ENCODE peak calls at places on chromosomes 3 and 15, in six cellular contexts. One of them, this sample, is unnamed.

GRCh38 chr3:113754486-113755159 is 7.8 kb downstream of the ATP6V1A start:
- DNase-seq in endothelial cell: no peak
- DNase-seq in ACHN: no peak
- DNase-seq in B cell: no peak
- DNase-seq in EL: no peak
- DNase-seq in uterus: no peak
- DNase-seq in this sample: no peak

GRCh38 chr3:134483195-134483890 is 2.4 kb downstream of the ANAPC13 start:
- DNase-seq in endothelial cell: no peak
- DNase-seq in ACHN: peak
- DNase-seq in B cell: no peak
- DNase-seq in EL: peak
- DNase-seq in uterus: no peak
- DNase-seq in this sample: no peak

GRCh38 chr3:38545983-38546382 is 49.8 kb downstream of the EXOG start:
- DNase-seq in endothelial cell: no peak
- DNase-seq in ACHN: no peak
- DNase-seq in B cell: no peak
- DNase-seq in EL: no peak
- DNase-seq in uterus: no peak
- DNase-seq in this sample: no peak

GRCh38 chr3:58047806-58048205 is 39.6 kb downstream of the FLNB start:
- DNase-seq in endothelial cell: no peak
- DNase-seq in ACHN: peak
- DNase-seq in B cell: no peak
- DNase-seq in EL: peak
- DNase-seq in uterus: no peak
- DNase-seq in this sample: no peak

GRCh38 chr15:57306305-57306943 is 69.9 kb upstream of the CGNL1 start:
- DNase-seq in endothelial cell: peak
- DNase-seq in ACHN: peak
- DNase-seq in B cell: peak
- DNase-seq in EL: peak
- DNase-seq in uterus: peak
- DNase-seq in this sample: peak

GRCh38 chr3:12556723-12557471 is at the start of gene MKRN2:
- DNase-seq in endothelial cell: peak
- DNase-seq in ACHN: peak
- DNase-seq in B cell: peak
- DNase-seq in EL: peak
- DNase-seq in uterus: peak
- DNase-seq in this sample: peak

GRCh38 chr15:44147636-44148035 is 47.4 kb downstream of the FRMD5 start:
- DNase-seq in endothelial cell: no peak
- DNase-seq in ACHN: no peak
- DNase-seq in B cell: no peak
- DNase-seq in EL: no peak
- DNase-seq in uterus: no peak
- DNase-seq in this sample: no peak

GRCh38 chr3:73502609-73503560 is 121.9 kb downstream of the PDZRN3 start:
- DNase-seq in endothelial cell: peak
- DNase-seq in ACHN: peak
- DNase-seq in B cell: peak
- DNase-seq in EL: peak
- DNase-seq in uterus: peak
- DNase-seq in this sample: peak

GRCh38 chr15:96422153-96422552 is 91.7 kb downstream of the NR2F2 start:
- DNase-seq in endothelial cell: no peak
- DNase-seq in ACHN: no peak
- DNase-seq in B cell: no peak
- DNase-seq in EL: no peak
- DNase-seq in uterus: no peak
- DNase-seq in this sample: no peak

GRCh38 chr15:96947830-96948229 is 617.3 kb downstream of the NR2F2 start:
- DNase-seq in endothelial cell: peak
- DNase-seq in ACHN: peak
- DNase-seq in B cell: no peak
- DNase-seq in EL: no peak
- DNase-seq in uterus: no peak
- DNase-seq in this sample: no peak

GRCh38 chr15:83304861-83305661 is 20.6 kb upstream of the BNC1 start:
- DNase-seq in endothelial cell: no peak
- DNase-seq in ACHN: no peak
- DNase-seq in B cell: no peak
- DNase-seq in EL: no peak
- DNase-seq in uterus: no peak
- DNase-seq in this sample: no peak

GRCh38 chr3:33668618-33669017 is 49.4 kb downstream of the CLASP2 start:
- DNase-seq in endothelial cell: no peak
- DNase-seq in ACHN: no peak
- DNase-seq in B cell: no peak
- DNase-seq in EL: no peak
- DNase-seq in uterus: no peak
- DNase-seq in this sample: no peak

GRCh38 chr3:128794067-128794768 is 68.2 kb downstream of the RAB7A start:
- DNase-seq in endothelial cell: no peak
- DNase-seq in ACHN: peak
- DNase-seq in B cell: no peak
- DNase-seq in EL: peak
- DNase-seq in uterus: no peak
- DNase-seq in this sample: no peak

GRCh38 chr15:82051664-82052063 is 5.8 kb upstream of the MEX3B start:
- DNase-seq in endothelial cell: no peak
- DNase-seq in ACHN: no peak
- DNase-seq in B cell: no peak
- DNase-seq in EL: peak
- DNase-seq in uterus: no peak
- DNase-seq in this sample: no peak

GRCh38 chr3:38099518-38099917 is 37.4 kb downstream of the ACAA1 start:
- DNase-seq in endothelial cell: no peak
- DNase-seq in ACHN: no peak
- DNase-seq in B cell: no peak
- DNase-seq in EL: no peak
- DNase-seq in uterus: no peak
- DNase-seq in this sample: no peak

GRCh38 chr15:57751177-57751800 is 44.8 kb downstream of the POLR2M start:
- DNase-seq in endothelial cell: peak
- DNase-seq in ACHN: peak
- DNase-seq in B cell: no peak
- DNase-seq in EL: peak
- DNase-seq in uterus: no peak
- DNase-seq in this sample: peak

GRCh38 chr3:179321585-179322322 is 1.1 kb upstream of the ZNF639 start:
- DNase-seq in endothelial cell: peak
- DNase-seq in ACHN: peak
- DNase-seq in B cell: peak
- DNase-seq in EL: peak
- DNase-seq in uterus: peak
- DNase-seq in this sample: peak

GRCh38 chr3:20561166-20561565 is 375.2 kb upstream of the SGO1 start:
- DNase-seq in endothelial cell: no peak
- DNase-seq in ACHN: no peak
- DNase-seq in B cell: no peak
- DNase-seq in EL: no peak
- DNase-seq in uterus: no peak
- DNase-seq in this sample: no peak

GRCh38 chr15:79897701-79898113 is 893 bp upstream of the MTHFS start:
- DNase-seq in endothelial cell: no peak
- DNase-seq in ACHN: no peak
- DNase-seq in B cell: no peak
- DNase-seq in EL: no peak
- DNase-seq in uterus: no peak
- DNase-seq in this sample: no peak